ENCODE peak calls at places on chromosome 3, in five cellular contexts. R is K562, O is HepG2, Q is GM12878, M is H1. L is an unnamed sample.

GRCh38 chr3:14472471-14473351 is 67.4 kb downstream of the GRIP2 start:
- DNase-seq in R (no peak), Q (no peak), O (peak), M (no peak), L (peak)

GRCh38 chr3:139127101-139127500 is 82.4 kb upstream of the PRR23C start:
- DNase-seq in M (no peak), O (no peak), Q (no peak), R (no peak), L (no peak)

GRCh38 chr3:10387881-10388621 is 67.1 kb upstream of the SEC13 start:
- DNase-seq in M (no peak), O (no peak), Q (no peak), R (no peak), L (no peak)

GRCh38 chr3:168272343-168272984 is 176.7 kb upstream of the GOLIM4 start:
- DNase-seq in M (no peak), O (no peak), Q (no peak), R (no peak), L (no peak)

GRCh38 chr3:43022111-43022510 is 43.0 kb downstream of the GASK1A start:
- DNase-seq in O (no peak), M (no peak), R (no peak), Q (no peak), L (no peak)

GRCh38 chr3:101038880-101039279 is 45.7 kb upstream of the ABI3BP start:
- DNase-seq in Q (no peak), M (no peak), O (no peak), R (no peak), L (no peak)

GRCh38 chr3:46893146-46893748 is 15.7 kb downstream of the PTH1R start:
- DNase-seq in Q (no peak), O (no peak), R (no peak), M (no peak), L (no peak)

GRCh38 chr3:141389703-141390102 is 21.4 kb downstream of the ZBTB38 start:
- DNase-seq in R (no peak), M (no peak), Q (no peak), O (no peak), L (no peak)

GRCh38 chr3:157129782-157130137 is 30.2 kb downstream of the CCNL1 start:
- DNase-seq in O (no peak), M (no peak), Q (no peak), R (no peak), L (peak)

GRCh38 chr3:187281191-187281714 is 10.3 kb downstream of the MASP1 start:
- DNase-seq in M (no peak), R (no peak), Q (no peak), O (no peak), L (no peak)

GRCh38 chr3:142958707-142959106 is 4.8 kb downstream of the PAQR9 start:
- DNase-seq in R (no peak), O (no peak), Q (no peak), M (no peak), L (peak)

GRCh38 chr3:69367586-69367985 is 18.3 kb downstream of the FRMD4B start:
- DNase-seq in O (no peak), M (no peak), R (no peak), Q (no peak), L (no peak)

GRCh38 chr3:100366424-100366823 is 31.9 kb downstream of the NIT2 start:
- DNase-seq in Q (no peak), M (no peak), O (no peak), R (no peak), L (no peak)

GRCh38 chr3:167705840-167706239 is 28.9 kb downstream of the PDCD10 start:
- DNase-seq in M (no peak), R (no peak), Q (no peak), O (no peak), L (no peak)

GRCh38 chr3:57956119-57956832 is 51.9 kb upstream of the FLNB start:
- DNase-seq in M (no peak), O (no peak), R (no peak), Q (no peak), L (no peak)

GRCh38 chr3:14235003-14235876 is 56.6 kb downstream of the LSM3 start:
- DNase-seq in R (no peak), Q (no peak), M (no peak), O (no peak), L (no peak)

GRCh38 chr3:57952208-57952631 is 56.0 kb upstream of the FLNB start:
- DNase-seq in R (peak), M (no peak), O (peak), Q (no peak), L (peak)

GRCh38 chr3:133928136-133928893 is 32.6 kb upstream of the RAB6B start:
- DNase-seq in M (peak), R (no peak), O (no peak), Q (no peak), L (no peak)

GRCh38 chr3:133932009-133932408 is 36.3 kb upstream of the RAB6B start:
- DNase-seq in R (no peak), O (no peak), M (no peak), Q (no peak), L (no peak)

GRCh38 chr3:133928903-133929607 is 33.4 kb upstream of the RAB6B start:
- DNase-seq in O (no peak), R (no peak), M (peak), Q (no peak), L (no peak)

GRCh38 chr3:133931084-133931483 is 35.4 kb upstream of the RAB6B start:
- DNase-seq in R (no peak), Q (no peak), O (no peak), M (peak), L (no peak)

DNA sequence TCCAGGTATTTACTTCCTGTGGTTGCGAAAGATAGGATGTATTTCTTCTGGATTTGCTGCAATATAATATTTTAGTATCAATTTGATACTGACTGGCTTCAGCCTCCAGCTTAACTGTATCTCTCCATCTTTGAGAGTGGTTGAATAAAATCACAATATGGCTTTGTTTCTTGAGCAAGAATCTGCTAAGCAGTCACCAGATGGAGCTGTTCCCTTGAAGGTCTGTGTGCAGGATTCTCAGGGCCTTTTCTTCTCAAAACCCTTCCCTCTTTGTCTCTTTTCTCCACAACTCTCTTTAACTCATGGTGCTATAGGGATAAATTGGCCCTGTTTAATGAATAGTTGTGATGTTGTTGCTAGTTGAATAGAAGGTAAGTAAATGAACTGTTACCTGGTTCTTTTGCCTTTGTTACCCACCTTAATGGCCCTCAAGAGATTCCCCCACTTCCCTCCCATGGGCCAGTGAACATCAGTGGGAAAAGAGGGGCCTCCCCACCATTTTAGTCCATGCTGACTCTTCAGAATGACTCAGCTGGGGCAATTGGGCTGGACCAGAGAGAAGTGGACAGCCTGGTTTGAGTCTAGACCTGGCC is 34.8 kb upstream of the RAB6B start:
- DNase-seq in R (peak), M (peak), Q (no peak), O (peak), L (peak)
- TF ChIP-seq ZNF274 in R (no peak), M (no peak), Q (no peak), O (no peak), L (no peak)

GRCh38 chr3:34285465-34286188 is 487.2 kb downstream of the PDCD6IP start:
- DNase-seq in M (no peak), R (no peak), O (no peak), Q (no peak), L (no peak)
- TF ChIP-seq SP1 in M (no peak), R (no peak), O (no peak), Q (no peak), L (no peak)

DNA sequence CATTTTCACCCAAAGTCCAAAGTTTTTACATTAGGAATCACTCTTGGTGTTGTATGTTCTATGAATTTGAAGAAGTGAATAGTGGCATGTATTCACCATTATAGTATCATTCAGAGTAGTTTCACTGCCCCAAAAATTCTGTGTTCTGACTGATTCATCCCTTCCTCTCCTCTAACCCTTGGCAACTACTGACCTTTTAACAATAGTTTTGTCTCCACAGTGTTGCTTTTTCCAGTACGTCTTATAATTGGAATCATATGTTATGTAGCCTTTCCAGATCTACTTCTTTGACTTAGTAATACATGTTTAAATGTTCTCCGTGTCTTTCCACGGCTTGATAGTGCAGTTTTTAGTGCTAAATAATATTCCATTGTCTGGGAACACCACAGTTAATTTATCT is 379.0 kb upstream of the SGO1 start:
- DNase-seq in Q (no peak), R (no peak), M (no peak), O (no peak), L (no peak)
- TF ChIP-seq CTCF in Q (no peak), R (no peak), M (no peak), O (no peak), L (no peak)

GRCh38 chr3:165336786-165337185 is 140.6 kb upstream of the SLITRK3 start:
- DNase-seq in Q (no peak), R (no peak), O (no peak), M (no peak), L (no peak)

GRCh38 chr3:165343185-165343584 is 147.0 kb upstream of the SLITRK3 start:
- DNase-seq in Q (no peak), M (no peak), O (no peak), R (no peak), L (no peak)

GRCh38 chr3:165339753-165340152 is 143.6 kb upstream of the SLITRK3 start:
- DNase-seq in R (no peak), M (no peak), O (no peak), Q (no peak), L (peak)
- TF ChIP-seq ZNF274 in R (no peak), M (no peak), O (no peak), Q (no peak), L (no peak)

GRCh38 chr3:49253512-49253911 is 23.5 kb downstream of the C3orf62 start:
- DNase-seq in O (no peak), M (no peak), R (no peak), Q (no peak), L (no peak)

GRCh38 chr3:49244589-49245205 is 32.3 kb downstream of the C3orf62 start:
- DNase-seq in M (no peak), O (no peak), R (peak), Q (no peak), L (no peak)

DNA sequence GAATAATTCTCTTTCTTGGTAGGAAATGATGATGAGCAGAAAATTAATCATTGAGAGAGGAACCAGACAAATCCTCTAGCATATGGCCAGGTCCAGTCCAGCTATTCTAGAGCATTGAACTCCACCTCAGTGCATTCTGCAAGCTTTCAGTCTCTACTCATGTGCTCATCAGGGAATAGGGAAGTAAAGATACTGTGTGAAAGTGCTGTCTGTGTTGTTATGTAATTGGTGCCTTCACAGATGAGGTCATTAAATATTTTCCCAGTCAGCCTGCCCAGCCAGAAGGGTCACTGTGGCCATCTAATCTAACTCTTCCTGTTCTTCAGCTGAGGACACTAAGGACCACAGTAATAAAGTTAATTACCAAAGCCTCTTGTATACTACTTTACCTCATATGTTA is 28.2 kb downstream of the C3orf62 start:
- DNase-seq in M (no peak), O (no peak), R (no peak), Q (peak), L (no peak)
- TF ChIP-seq SP1 in M (no peak), O (no peak), R (no peak), Q (no peak), L (no peak)

GRCh38 chr3:127857270-127857801 is 35.0 kb upstream of the MGLL start:
- DNase-seq in R (no peak), M (no peak), O (no peak), Q (no peak), L (no peak)
- TF ChIP-seq CTCF in R (no peak), M (no peak), O (no peak), Q (peak), L (peak)